ENCODE peak calls at places on chromosomes 4 and X, in nine cellular contexts. N, K, X, M, G, V, I, S and W are unnamed samples.

GRCh38 chr4:7067147-7067522 is 729 bp downstream of the GRPEL1 start:
- DNase-seq in M (no peak), N (no peak), S (no peak), K (no peak), G (peak), V (no peak), X (peak), I (no peak), W (no peak)

GRCh38 chrX:45710081-45710801 is 509.6 kb upstream of the DIPK2B start:
- DNase-seq in M (no peak), V (peak), G (no peak), N (peak), X (no peak), K (peak), S (no peak), I (no peak), W (no peak)

GRCh38 chrX:77160301-77160700 is 286.9 kb upstream of the FGF16 start:
- DNase-seq in G (no peak), S (no peak), V (no peak), N (no peak), K (no peak), I (peak), M (no peak), X (no peak), W (no peak)

GRCh38 chr4:173478884-173479283 is 51.1 kb downstream of the HAND2 start:
- DNase-seq in S (no peak), G (no peak), V (no peak), X (no peak), M (no peak), I (no peak), K (no peak), N (no peak), W (no peak)

GRCh38 chr4:21469438-21470032 is 479.0 kb downstream of the KCNIP4 start:
- DNase-seq in M (peak), K (no peak), G (peak), S (no peak), V (peak), I (no peak), N (peak), X (no peak), W (no peak)

GRCh38 chr4:165325732-165326512 is 1.5 kb upstream of the MSMO1 start:
- DNase-seq in N (peak), G (peak), K (peak), I (no peak), S (no peak), M (peak), X (peak), V (peak), W (no peak)

GRCh38 chrX:37644381-37645305 is 40.9 kb upstream of the XK start:
- DNase-seq in X (no peak), V (no peak), G (no peak), M (no peak), N (no peak), S (no peak), I (no peak), K (no peak), W (no peak)

GRCh38 chrX:55135171-55135570 is 46.4 kb downstream of the PAGE2 start:
- DNase-seq in V (peak), X (peak), I (peak), N (peak), G (peak), S (no peak), K (peak), M (peak), W (no peak)

GRCh38 chrX:120476714-120477113 is 7.6 kb upstream of the LAMP2 start:
- DNase-seq in M (no peak), S (no peak), X (no peak), N (no peak), I (no peak), G (no peak), K (no peak), V (no peak), W (no peak)

GRCh38 chrX:39813631-39814246 is 284.0 kb downstream of the BCOR start:
- DNase-seq in X (no peak), V (peak), I (peak), S (peak), M (peak), K (peak), N (peak), G (no peak), W (peak)

GRCh38 chrX:105752334-105752733 is 70.0 kb upstream of the NRK start:
- DNase-seq in I (no peak), X (no peak), M (no peak), N (no peak), S (no peak), V (no peak), G (no peak), K (no peak), W (no peak)

GRCh38 chr4:118086334-118086733 is 52.0 kb downstream of the NDST3 start:
- DNase-seq in S (no peak), X (no peak), I (no peak), G (no peak), N (peak), V (peak), K (peak), M (no peak), W (no peak)

GRCh38 chr4:181998588-181998987 is 244.6 kb upstream of the TENM3 start:
- DNase-seq in G (no peak), M (no peak), X (no peak), N (no peak), K (no peak), V (no peak), S (no peak), I (no peak), W (no peak)
- TF ChIP-seq CTCF in G (no peak), M (no peak), X (no peak), N (no peak), K (peak), V (peak), S (no peak), I (no peak), W (no peak)

GRCh38 chr4:8505229-8505628 is 64.7 kb downstream of the TRMT44 start:
- DNase-seq in G (no peak), I (no peak), X (no peak), S (no peak), K (no peak), M (no peak), N (no peak), V (no peak), W (no peak)

GRCh38 chr4:8506006-8506372 is 65.4 kb downstream of the TRMT44 start:
- DNase-seq in X (no peak), I (no peak), K (no peak), S (no peak), M (no peak), V (no peak), G (no peak), N (no peak), W (no peak)

GRCh38 chr4:8503801-8504200 is 63.2 kb downstream of the TRMT44 start:
- DNase-seq in I (no peak), N (no peak), X (no peak), M (no peak), K (no peak), V (no peak), S (no peak), G (no peak), W (no peak)

GRCh38 chr4:8502836-8503585 is 62.4 kb downstream of the TRMT44 start:
- DNase-seq in X (no peak), I (no peak), N (no peak), V (peak), K (no peak), M (no peak), G (peak), S (no peak), W (no peak)

GRCh38 chr4:8504279-8505007 is 63.9 kb downstream of the TRMT44 start:
- DNase-seq in K (no peak), G (peak), S (no peak), M (no peak), N (no peak), I (no peak), X (no peak), V (no peak), W (no peak)
- TF ChIP-seq CTCF in K (no peak), G (no peak), S (no peak), M (no peak), N (no peak), I (no peak), X (no peak), V (no peak), W (no peak)

GRCh38 chr4:2954358-2955185 is 8.6 kb downstream of the NOP14 start:
- DNase-seq in N (no peak), X (peak), S (no peak), I (peak), K (no peak), G (no peak), M (no peak), V (no peak), W (peak)
- TF ChIP-seq CTCF in N (no peak), X (no peak), S (no peak), I (peak), K (peak), G (peak), M (peak), V (peak), W (peak)

GRCh38 chrX:136607236-136607635 is 40.7 kb upstream of the CD40LG start:
- DNase-seq in X (no peak), S (no peak), M (no peak), G (no peak), N (no peak), I (no peak), V (no peak), K (no peak), W (no peak)

DNA sequence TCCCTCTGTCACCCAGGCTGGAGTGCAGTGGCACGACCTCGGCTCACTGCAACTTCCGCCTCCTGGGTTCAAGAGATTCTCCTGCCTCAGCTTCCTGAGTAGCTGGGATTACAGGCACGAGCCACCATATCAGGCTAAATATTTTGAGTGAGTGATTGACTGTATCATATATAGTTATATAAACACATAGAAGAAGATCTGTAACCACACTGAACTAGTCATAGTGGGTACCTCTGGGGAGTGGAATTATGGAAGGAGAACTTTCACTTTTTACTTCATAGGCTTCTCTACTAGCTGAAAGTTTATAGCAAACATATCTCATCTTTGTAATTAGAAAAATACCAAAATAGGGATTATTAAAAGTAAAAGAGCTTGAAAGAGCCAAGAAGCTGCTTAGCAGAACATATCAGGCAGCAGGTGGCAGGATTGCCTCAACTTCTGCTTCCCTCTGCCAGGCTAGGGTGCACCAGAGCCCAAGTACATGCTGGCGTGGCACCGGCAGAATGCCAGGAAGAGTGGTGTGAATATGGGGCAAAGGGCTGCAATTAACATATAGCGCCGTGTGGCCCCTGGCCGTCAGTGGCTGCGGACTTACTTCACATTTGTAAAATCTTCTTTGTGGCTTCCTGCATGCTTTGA is 39.5 kb upstream of the CD40LG start:
- DNase-seq in X (peak), I (peak), K (no peak), N (peak), V (peak), S (peak), G (no peak), M (no peak), W (no peak)
- TF ChIP-seq CTCF in X (peak), I (peak), K (peak), N (peak), V (peak), S (peak), G (no peak), M (peak), W (peak)

GRCh38 chr4:96170198-96170597 is 330.3 kb downstream of the PDHA2 start:
- DNase-seq in V (no peak), N (no peak), G (no peak), K (no peak), M (no peak), X (no peak), I (peak), S (peak), W (no peak)
- TF ChIP-seq CTCF in V (peak), N (no peak), G (peak), K (no peak), M (no peak), X (no peak), I (peak), S (no peak), W (no peak)